ENCODE peak calls at places on chromosomes 13 and 19, in five cellular contexts. Q, W, V, O and H are unnamed samples.

GRCh38 chr19:41870401-41870873 is 6.6 kb upstream of the CD79A start:
- DNase-seq in Q (no peak), V (no peak), W (no peak), O (no peak), H (no peak)

GRCh38 chr13:113273856-113274590 is 23.0 kb upstream of the LAMP1 start:
- DNase-seq in Q (no peak), O (no peak), V (no peak), W (no peak), H (no peak)

GRCh38 chr13:47250141-47250540 is 353.3 kb upstream of the HTR2A start:
- DNase-seq in Q (no peak), O (no peak), W (no peak), V (no peak), H (no peak)

GRCh38 chr19:49427855-49428546 is 2.8 kb downstream of the GFY start:
- DNase-seq in V (no peak), O (no peak), Q (peak), W (no peak), H (no peak)

GRCh38 chr13:112943309-112944125 is 25.5 kb upstream of the MCF2L start:
- DNase-seq in Q (peak), W (no peak), V (peak), O (peak), H (no peak)

GRCh38 chr13:41905600-41906254 is 55.2 kb downstream of the VWA8 start:
- DNase-seq in O (no peak), V (no peak), Q (peak), W (no peak), H (no peak)

GRCh38 chr19:34353546-34353945 is 11.4 kb upstream of the GPI start:
- DNase-seq in O (no peak), W (no peak), Q (no peak), V (no peak), H (no peak)

GRCh38 chr19:28168557-28168956 is 1044.4 kb downstream of the UQCRFS1 start:
- DNase-seq in V (no peak), O (no peak), W (no peak), Q (no peak), H (no peak)

GRCh38 chr13:44406617-44407016 is 33.0 kb downstream of the SERP2 start:
- DNase-seq in Q (no peak), W (no peak), O (no peak), V (no peak), H (no peak)

GRCh38 chr19:13052447-13053232 is 50.0 kb downstream of the LYL1 start:
- DNase-seq in Q (no peak), W (no peak), V (no peak), O (no peak), H (no peak)

GRCh38 chr13:92510416-92510815 is 716.2 kb upstream of the GPC6 start:
- DNase-seq in Q (no peak), W (no peak), V (no peak), O (no peak), H (no peak)

GRCh38 chr19:46955114-46955812 is 64.4 kb upstream of the NPAS1 start:
- DNase-seq in V (no peak), O (no peak), Q (no peak), W (no peak), H (no peak)

GRCh38 chr13:112968910-112969691 is at the start of gene MCF2L:
- DNase-seq in O (peak), Q (peak), W (peak), V (peak), H (no peak)

GRCh38 chr19:1956868-1957492 is 16.0 kb downstream of the CSNK1G2 start:
- DNase-seq in W (no peak), Q (no peak), V (peak), O (no peak), H (no peak)

GRCh38 chr13:52830946-52831345 is 17.5 kb downstream of the PCDH8 start:
- DNase-seq in Q (no peak), O (no peak), V (no peak), W (no peak), H (no peak)

GRCh38 chr19:46639356-46640061 is 3.5 kb upstream of the GNG8 start:
- DNase-seq in O (peak), V (peak), Q (no peak), W (no peak), H (no peak)

GRCh38 chr19:16293133-16294085 is 31.2 kb upstream of the KLF2 start:
- DNase-seq in Q (no peak), V (peak), O (peak), W (no peak), H (no peak)

GRCh38 chr13:76683168-76683567 is 203.0 kb downstream of the KCTD12 start:
- DNase-seq in W (no peak), O (no peak), V (no peak), Q (no peak), H (no peak)

GRCh38 chr13:66033924-66034323 is 1196.2 kb downstream of the PCDH9 start:
- DNase-seq in O (no peak), V (no peak), Q (no peak), W (no peak), H (no peak)

GRCh38 chr13:19769854-19770253 is 12.9 kb downstream of the PSPC1 start:
- DNase-seq in Q (no peak), V (no peak), O (no peak), W (no peak), H (no peak)

GRCh38 chr19:13557756-13558398 is 51.6 kb upstream of the CACNA1A start:
- DNase-seq in W (no peak), O (no peak), Q (peak), V (no peak), H (no peak)

GRCh38 chr13:63044617-63045016 is 1629.0 kb upstream of the PCDH20 start:
- DNase-seq in Q (no peak), V (no peak), W (no peak), O (no peak), H (no peak)

GRCh38 chr13:23500858-23501257 is 67.4 kb upstream of the SACS start:
- DNase-seq in V (no peak), O (no peak), Q (no peak), W (no peak), H (no peak)

GRCh38 chr13:114015608-114016295 is 41.9 kb upstream of the C13orf46 start:
- DNase-seq in O (peak), Q (no peak), W (no peak), V (no peak), H (no peak)

GRCh38 chr13:47457631-47458030 is 543.4 kb downstream of the SUCLA2 start:
- DNase-seq in W (no peak), O (no peak), V (no peak), Q (no peak), H (no peak)

GRCh38 chr19:408441-409005 is 424 bp downstream of the C2CD4C start:
- DNase-seq in W (no peak), V (no peak), O (no peak), Q (no peak), H (peak)

GRCh38 chr13:30762643-30763042 is 27.3 kb downstream of the ALOX5AP start:
- DNase-seq in Q (no peak), V (no peak), O (no peak), W (no peak), H (peak)